ENCODE peak calls at places on chromosomes 4 and X, in seven cellular contexts. G, F, V, N, C, O and Q are unnamed samples.

GRCh38 chrX:151982217-151982616 is 7.7 kb upstream of the GABRE start:
- DNase-seq in F (no peak), G (no peak), C (no peak), O (no peak), V (no peak), N (no peak), Q (no peak)

GRCh38 chr4:153467154-153467896 is 1.2 kb downstream of the TMEM131L start:
- DNase-seq in O (no peak), G (peak; percentile 84), N (peak; percentile 77), F (no peak), V (peak; percentile 70), C (peak; percentile 39), Q (peak; percentile 66)

GRCh38 chr4:99207911-99208718 is 10.9 kb downstream of the ADH6 start:
- DNase-seq in N (no peak), G (no peak), C (no peak), O (no peak), V (no peak), F (no peak), Q (no peak)

GRCh38 chr4:113584407-113585150 is 177.0 kb downstream of the CAMK2D start:
- DNase-seq in C (no peak), N (peak; percentile 32), F (no peak), O (no peak), G (peak; percentile 68), V (no peak), Q (peak; percentile 60)

GRCh38 chrX:120813982-120814381 is 61.7 kb downstream of the CT47B1 start:
- DNase-seq in C (no peak), V (no peak), N (peak; percentile 8), G (peak; percentile 31), F (no peak), O (no peak), Q (peak; percentile 84)

GRCh38 chr4:288891-289290 is 16.4 kb downstream of the ZNF732 start:
- DNase-seq in F (no peak), V (no peak), O (no peak), C (no peak), N (no peak), G (no peak), Q (no peak)

GRCh38 chr4:189124149-189124758 is 816.4 kb upstream of the FRG1 start:
- DNase-seq in V (no peak), C (no peak), O (no peak), G (no peak), N (peak; percentile 30), F (no peak), Q (peak; percentile 22)

GRCh38 chr4:84324850-84325249 is 174.2 kb downstream of the NKX6-1 start:
- DNase-seq in F (no peak), G (no peak), N (no peak), C (no peak), V (no peak), O (no peak), Q (peak; percentile 45)

GRCh38 chrX:110755611-110756010 is 40.0 kb downstream of the CHRDL1 start:
- DNase-seq in F (no peak), O (no peak), C (no peak), V (no peak), G (no peak), N (no peak), Q (no peak)

GRCh38 chr4:8194306-8195242 is 4.5 kb upstream of the SH3TC1 start:
- DNase-seq in C (no peak), G (no peak), V (no peak), O (no peak), N (no peak), F (no peak), Q (peak; percentile 74)